ENCODE peak calls at places on chromosomes 2 and 18, in six cellular contexts. J is A549, H is HEK293T, X is HepG2, Y is GM12878, S is K562. O is an unnamed sample.

GRCh38 chr2:218884519-218884918 is 3.9 kb downstream of the WNT10A start:
- DNase-seq in J (no peak), H (no peak), X (no peak), Y (no peak), S (no peak), O (no peak)

GRCh38 chr2:10971131-10971854 is 59.6 kb downstream of the KCNF1 start:
- DNase-seq in J (no peak), H (no peak), X (no peak), Y (no peak), S (no peak), O (no peak)

GRCh38 chr2:2623939-2624338 is 292.9 kb upstream of the MYT1L start:
- DNase-seq in J (no peak), H (no peak), X (no peak), Y (no peak), S (no peak), O (no peak)

GRCh38 chr2:36800381-36800780 is 103.9 kb downstream of the VIT start:
- DNase-seq in J (no peak), H (no peak), X (no peak), Y (no peak), S (no peak), O (no peak)

GRCh38 chr2:74740395-74741075 is 86.5 kb downstream of the SEMA4F start:
- DNase-seq in J (peak; percentile 88), H (peak; percentile 18), X (peak; percentile 76), Y (no peak), S (no peak), O (peak; percentile 96)

GRCh38 chr18:34729264-34729663 is 19.2 kb downstream of the DTNA start:
- DNase-seq in J (peak; percentile 10), H (peak; percentile 75), X (peak; percentile 23), Y (no peak), S (no peak), O (no peak)

GRCh38 chr18:46071894-46072867 is at the start of gene PSTPIP2:
- DNase-seq in J (no peak), H (peak; percentile 58), X (no peak), Y (no peak), S (peak; percentile 44), O (peak; percentile 54)

GRCh38 chr2:189115126-189115525 is 64.4 kb downstream of the COL5A2 start:
- DNase-seq in J (no peak), H (no peak), X (no peak), Y (no peak), S (no peak), O (peak; percentile 38)

GRCh38 chr2:64085936-64086335 is 58.3 kb downstream of the PELI1 start:
- DNase-seq in J (no peak), H (no peak), X (no peak), Y (no peak), S (no peak), O (no peak)

GRCh38 chr18:48342125-48342524 is 67.1 kb downstream of the ZBTB7C start:
- DNase-seq in J (no peak), H (no peak), X (no peak), Y (no peak), S (no peak), O (no peak)

GRCh38 chr2:210169871-210170441 is 1.3 kb downstream of the KANSL1L start:
- DNase-seq in J (no peak), H (no peak), X (peak; percentile 13), Y (peak; percentile 30), S (no peak), O (peak; percentile 79)

GRCh38 chr2:81324046-81324445 is 1019.5 kb upstream of the LRRTM1 start:
- DNase-seq in J (no peak), H (no peak), X (peak; percentile 16), Y (no peak), S (no peak), O (no peak)

GRCh38 chr18:59323931-59324622 is 5.6 kb upstream of the CPLX4 start:
- DNase-seq in J (no peak), H (no peak), X (no peak), Y (no peak), S (no peak), O (peak; percentile 27)

GRCh38 chr2:121490734-121491133 is 39.9 kb upstream of the RNU4ATAC start:
- DNase-seq in J (no peak), H (no peak), X (no peak), Y (no peak), S (no peak), O (no peak)

GRCh38 chr18:23972416-23972815 is 42.1 kb upstream of the TTC39C start:
- DNase-seq in J (no peak), H (no peak), X (no peak), Y (peak; percentile 39), S (no peak), O (no peak)

GRCh38 chr18:13446581-13447470 is 228.3 kb downstream of the LDLRAD4 start:
- DNase-seq in J (peak; percentile 8), H (no peak), X (no peak), Y (no peak), S (no peak), O (no peak)

GRCh38 chr18:22429564-22429963 is 11.8 kb upstream of the CTAGE1 start:
- DNase-seq in J (no peak), H (no peak), X (no peak), Y (no peak), S (no peak), O (no peak)

GRCh38 chr2:159202568-159203071 is 83.9 kb downstream of the WDSUB1 start:
- DNase-seq in J (no peak), H (no peak), X (peak; percentile 20), Y (no peak), S (no peak), O (peak; percentile 100)

GRCh38 chr2:215619989-215620388 is 184.1 kb upstream of the FN1 start:
- DNase-seq in J (no peak), H (peak; percentile 30), X (no peak), Y (no peak), S (peak; percentile 57), O (no peak)

GRCh38 chr2:67389286-67389685 is 7.8 kb upstream of the ETAA1 start:
- DNase-seq in J (no peak), H (no peak), X (no peak), Y (no peak), S (no peak), O (peak; percentile 70)

GRCh38 chr18:23056315-23056714 is 79.0 kb upstream of the CABLES1 start:
- DNase-seq in J (no peak), H (no peak), X (no peak), Y (no peak), S (no peak), O (no peak)

GRCh38 chr2:127174977-127175376 is 45.1 kb downstream of the CYP27C1 start:
- DNase-seq in J (no peak), H (no peak), X (no peak), Y (no peak), S (no peak), O (peak; percentile 31)

GRCh38 chr2:232458661-232459418 is 2.9 kb downstream of the ALPI start:
- DNase-seq in J (no peak), H (no peak), X (no peak), Y (no peak), S (no peak), O (no peak)

GRCh38 chr2:118255301-118255700 is 167.0 kb downstream of the INSIG2 start:
- DNase-seq in J (no peak), H (no peak), X (no peak), Y (no peak), S (no peak), O (no peak)

GRCh38 chr18:76592096-76592495 is 97.1 kb upstream of the ZNF516 start:
- DNase-seq in J (no peak), H (no peak), X (no peak), Y (no peak), S (no peak), O (no peak)

GRCh38 chr18:76592981-76593381 is 97.9 kb upstream of the ZNF516 start:
- DNase-seq in J (no peak), H (no peak), X (no peak), Y (no peak), S (no peak), O (peak; percentile 37)

GRCh38 chr18:76593838-76594237 is 98.8 kb upstream of the ZNF516 start:
- DNase-seq in J (no peak), H (no peak), X (no peak), Y (no peak), S (no peak), O (no peak)

GRCh38 chr18:76589866-76590265 is 94.8 kb upstream of the ZNF516 start:
- DNase-seq in J (no peak), H (no peak), X (no peak), Y (no peak), S (no peak), O (no peak)

GRCh38 chr18:76594966-76595365 is 99.9 kb upstream of the ZNF516 start:
- DNase-seq in J (no peak), H (no peak), X (no peak), Y (no peak), S (no peak), O (no peak)
- TF ChIP-seq BHLHE40 in J (no peak), H (no peak), X (no peak), Y (no peak), S (no peak), O (no peak)

GRCh38 chr18:1246827-1247226 is 342.2 kb downstream of the ADCYAP1 start:
- DNase-seq in J (no peak), H (no peak), X (no peak), Y (no peak), S (no peak), O (no peak)
- TF ChIP-seq BHLHE40 in J (no peak), H (no peak), X (no peak), Y (no peak), S (no peak), O (no peak)

GRCh38 chr2:142875642-142876041 is 1.8 kb upstream of the KYNU start:
- DNase-seq in J (no peak), H (no peak), X (no peak), Y (no peak), S (no peak), O (peak; percentile 41)

GRCh38 chr2:142875010-142875409 is 2.5 kb upstream of the KYNU start:
- DNase-seq in J (no peak), H (no peak), X (peak; percentile 44), Y (no peak), S (no peak), O (no peak)

GRCh38 chr2:142872900-142873724 is 4.4 kb upstream of the KYNU start:
- DNase-seq in J (no peak), H (no peak), X (peak; percentile 50), Y (no peak), S (no peak), O (peak; percentile 97)

GRCh38 chr2:142873850-142874287 is 3.6 kb upstream of the KYNU start:
- DNase-seq in J (no peak), H (no peak), X (no peak), Y (no peak), S (no peak), O (peak; percentile 31)

GRCh38 chr2:142874293-142874814 is 3.1 kb upstream of the KYNU start:
- DNase-seq in J (no peak), H (no peak), X (peak; percentile 88), Y (no peak), S (no peak), O (peak; percentile 95)
- TF ChIP-seq BHLHE40 in J (peak; percentile 61), H (no peak), X (peak; percentile 85), Y (peak; percentile 34), S (no peak), O (peak; percentile 73)

GRCh38 chr2:627340-627709 is 49.9 kb downstream of the TMEM18 start:
- DNase-seq in J (no peak), H (no peak), X (no peak), Y (no peak), S (no peak), O (no peak)
- TF ChIP-seq BHLHE40 in J (no peak), H (no peak), X (no peak), Y (no peak), S (no peak), O (no peak)

GRCh38 chr2:224690868-224691267 is 25.3 kb downstream of the CCDC195 start:
- DNase-seq in J (no peak), H (no peak), X (no peak), Y (no peak), S (no peak), O (no peak)
- TF ChIP-seq BHLHE40 in J (no peak), H (no peak), X (no peak), Y (no peak), S (no peak), O (no peak)

GRCh38 chr2:96265349-96265839 is 403 bp downstream of the TMEM127 start:
- DNase-seq in J (peak; percentile 37), H (peak; percentile 42), X (peak; percentile 23), Y (no peak), S (peak; percentile 58), O (no peak)
- TF ChIP-seq BHLHE40 in J (no peak), H (no peak), X (no peak), Y (no peak), S (no peak), O (no peak)

O was measured in IMR-90.